ENCODE peak calls at places on chromosome 9, in ten cellular contexts. Q is IMR-90; J is SK-N-SH; A is epithelial cell of esophagus; G is GM13977; H is astrocyte of the spinal cord; B is CD8-positive, alpha-beta T cell; O is adrenal gland; W is transverse colon; Y is thoracic aorta. E is an unnamed sample.

GRCh38 chr9:93636172-93636661 is 59.8 kb downstream of the PHF2 start:
- DNase-seq in Q (no peak), J (no peak), A (no peak), G (no peak), H (no peak), B (no peak), O (no peak), W (no peak), Y (no peak), E (no peak)

GRCh38 chr9:129853614-129854013 is 18.4 kb downstream of the USP20 start:
- DNase-seq in Q (no peak), J (no peak), A (no peak), G (no peak), H (no peak), B (no peak), O (no peak), W (no peak), Y (no peak), E (no peak)

GRCh38 chr9:135772056-135773042 is 70.4 kb downstream of the KCNT1 start:
- DNase-seq in Q (no peak), J (no peak), A (no peak), G (no peak), H (no peak), B (no peak), O (no peak), W (no peak), Y (no peak), E (peak; percentile 18)

GRCh38 chr9:27528886-27529315 is 713 bp downstream of the MOB3B start:
- DNase-seq in Q (no peak), J (no peak), A (peak; percentile 86), G (peak; percentile 69), H (no peak), B (peak; percentile 29), O (peak; percentile 54), W (peak; percentile 68), Y (no peak), E (no peak)

GRCh38 chr9:84932915-84933527 is 263.5 kb downstream of the NTRK2 start:
- DNase-seq in Q (no peak), J (no peak), A (peak; percentile 51), G (no peak), H (peak; percentile 5), B (no peak), O (no peak), W (no peak), Y (no peak), E (no peak)

GRCh38 chr9:96135071-96135825 is 166.7 kb downstream of the HSD17B3 start:
- DNase-seq in Q (peak; percentile 60), J (no peak), A (no peak), G (no peak), H (peak; percentile 49), B (no peak), O (no peak), W (no peak), Y (no peak), E (peak; percentile 23)

GRCh38 chr9:131290039-131290766 is 680 bp downstream of the PLPP7 start:
- DNase-seq in Q (no peak), J (peak; percentile 80), A (no peak), G (no peak), H (no peak), B (no peak), O (peak; percentile 62), W (no peak), Y (no peak), E (no peak)

GRCh38 chr9:33737811-33738606 is 57.4 kb upstream of the PRSS3 start:
- DNase-seq in Q (peak; percentile 62), J (peak; percentile 59), A (peak; percentile 72), G (no peak), H (peak; percentile 55), B (no peak), O (peak; percentile 11), W (peak; percentile 59), Y (no peak), E (peak; percentile 62)

GRCh38 chr9:121975801-121976277 is 117.3 kb downstream of the TTLL11 start:
- DNase-seq in Q (peak; percentile 57), J (no peak), A (peak; percentile 80), G (no peak), H (peak; percentile 50), B (no peak), O (no peak), W (peak; percentile 49), Y (no peak), E (no peak)

GRCh38 chr9:971901-972511 is 4.4 kb upstream of the DMRT3 start:
- DNase-seq in Q (no peak), J (peak; percentile 43), A (peak; percentile 11), G (peak; percentile 31), H (no peak), B (no peak), O (no peak), W (peak; percentile 46), Y (no peak), E (no peak)

GRCh38 chr9:72931437-72931836 is 21.4 kb downstream of the ALDH1A1 start:
- DNase-seq in Q (no peak), J (no peak), A (no peak), G (no peak), H (no peak), B (no peak), O (no peak), W (no peak), Y (no peak), E (no peak)

GRCh38 chr9:32782476-32783167 is 718 bp upstream of the TMEM215 start:
- DNase-seq in Q (no peak), J (no peak), A (no peak), G (no peak), H (no peak), B (no peak), O (no peak), W (no peak), Y (no peak), E (no peak)

DNA sequence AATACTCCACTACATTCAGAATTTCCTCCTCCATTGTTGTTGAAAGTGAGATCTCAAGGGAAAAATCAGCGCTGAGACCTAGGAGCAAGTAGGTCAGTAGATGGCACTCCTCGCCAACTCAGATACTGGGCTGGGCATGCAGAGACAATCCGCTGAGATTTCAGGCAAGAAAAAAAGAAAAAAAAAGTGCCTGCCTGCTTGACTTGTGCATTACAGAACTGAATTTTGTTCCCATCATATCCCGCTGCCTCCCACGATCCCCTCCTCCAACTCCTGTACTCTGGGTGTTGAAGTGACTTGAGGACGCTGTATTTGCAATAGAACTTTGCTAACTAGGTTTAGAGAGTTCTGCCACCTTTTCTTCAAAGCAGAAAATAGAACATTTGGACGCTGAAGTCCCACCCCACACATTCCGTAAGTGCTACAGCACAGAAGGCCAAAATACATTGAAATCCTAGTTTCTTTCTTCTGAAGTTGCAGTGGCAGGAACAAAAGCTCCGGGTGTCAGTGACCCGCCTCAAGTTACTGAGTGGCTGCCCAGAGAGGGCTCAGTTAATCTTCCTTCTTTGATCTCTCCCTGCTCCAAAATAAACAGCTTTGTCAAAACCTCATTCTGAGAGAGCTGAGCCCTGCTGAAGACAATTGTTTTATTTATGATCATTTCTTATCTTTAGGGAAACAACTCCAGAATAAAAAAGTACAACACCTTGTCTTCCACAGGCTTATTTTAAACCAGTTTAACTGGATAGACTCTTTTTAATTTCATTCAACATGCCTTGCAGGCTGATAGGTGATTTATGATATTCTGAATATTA is 265.7 kb downstream of the MLLT3 start:
- DNase-seq in Q (peak; percentile 86), J (peak; percentile 68), A (peak; percentile 88), G (peak; percentile 48), H (peak; percentile 86), B (peak; percentile 64), O (peak; percentile 82), W (peak; percentile 74), Y (peak; percentile 7), E (peak; percentile 69)
- TF ChIP-seq CTCF in Q (peak; percentile 83), J (peak; percentile 91), A (peak; percentile 90), G (peak; percentile 79), H (peak; percentile 75), B (peak; percentile 59), O (peak; percentile 63), W (peak; percentile 71), Y (peak; percentile 50), E (peak; percentile 67)

DNA sequence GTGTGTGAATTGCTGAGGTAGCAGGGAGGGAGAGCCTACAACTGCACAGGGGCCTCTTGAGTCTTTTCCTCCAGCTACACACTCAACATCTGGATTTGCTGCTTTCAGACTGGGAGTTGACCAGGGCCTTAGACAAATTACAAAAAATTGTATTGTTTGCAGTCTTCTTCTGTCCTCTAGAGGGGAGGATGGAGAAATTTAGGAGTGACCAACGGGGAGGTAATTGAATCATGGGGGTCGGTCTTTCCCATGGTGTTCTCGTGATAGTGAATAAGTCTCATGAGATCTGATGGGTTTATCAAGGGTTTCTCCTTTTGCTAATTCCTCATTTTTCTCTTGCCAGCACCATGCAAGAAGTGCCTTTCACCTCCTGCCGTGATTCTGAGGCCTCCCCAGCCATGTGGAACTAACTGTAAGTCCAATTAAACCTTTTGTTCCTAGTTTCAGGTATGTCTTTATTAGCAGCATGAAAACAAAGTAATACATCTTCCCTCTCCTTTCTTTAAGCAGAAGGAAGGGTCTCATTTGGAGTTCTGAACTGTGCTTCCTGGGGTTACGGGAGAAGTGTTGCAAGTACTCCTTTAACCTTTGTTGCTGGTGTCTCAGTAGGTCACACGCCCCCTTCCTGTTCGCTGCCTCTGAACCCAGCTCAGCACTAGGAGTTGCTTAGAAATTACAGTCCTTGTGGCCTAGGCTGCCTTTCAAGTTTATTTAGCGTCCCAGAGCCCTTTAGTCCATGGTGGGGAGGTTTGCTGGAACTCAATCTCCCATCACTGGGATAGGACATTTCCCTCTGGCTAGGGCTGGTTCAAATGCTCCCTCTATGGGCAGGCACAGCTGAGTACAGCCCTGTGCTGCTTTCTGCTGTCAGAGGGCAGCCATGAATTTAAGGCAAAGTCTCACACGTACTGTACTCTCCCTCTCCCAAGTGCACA is 4.4 kb downstream of the IFNA8 start:
- DNase-seq in Q (no peak), J (no peak), A (no peak), G (no peak), H (no peak), B (no peak), O (no peak), W (no peak), Y (no peak), E (no peak)
- TF ChIP-seq CTCF in Q (peak; percentile 16), J (no peak), A (peak; percentile 21), G (peak; percentile 64), H (peak; percentile 5), B (no peak), O (no peak), W (peak; percentile 13), Y (no peak), E (peak; percentile 24)

GRCh38 chr9:112170235-112170634 is 4.9 kb downstream of the SUSD1 start:
- DNase-seq in Q (no peak), J (no peak), A (peak; percentile 88), G (no peak), H (no peak), B (no peak), O (no peak), W (peak; percentile 85), Y (no peak), E (no peak)
- TF ChIP-seq CTCF in Q (no peak), J (no peak), A (no peak), G (no peak), H (no peak), B (no peak), O (no peak), W (no peak), Y (no peak), E (no peak)

DNA sequence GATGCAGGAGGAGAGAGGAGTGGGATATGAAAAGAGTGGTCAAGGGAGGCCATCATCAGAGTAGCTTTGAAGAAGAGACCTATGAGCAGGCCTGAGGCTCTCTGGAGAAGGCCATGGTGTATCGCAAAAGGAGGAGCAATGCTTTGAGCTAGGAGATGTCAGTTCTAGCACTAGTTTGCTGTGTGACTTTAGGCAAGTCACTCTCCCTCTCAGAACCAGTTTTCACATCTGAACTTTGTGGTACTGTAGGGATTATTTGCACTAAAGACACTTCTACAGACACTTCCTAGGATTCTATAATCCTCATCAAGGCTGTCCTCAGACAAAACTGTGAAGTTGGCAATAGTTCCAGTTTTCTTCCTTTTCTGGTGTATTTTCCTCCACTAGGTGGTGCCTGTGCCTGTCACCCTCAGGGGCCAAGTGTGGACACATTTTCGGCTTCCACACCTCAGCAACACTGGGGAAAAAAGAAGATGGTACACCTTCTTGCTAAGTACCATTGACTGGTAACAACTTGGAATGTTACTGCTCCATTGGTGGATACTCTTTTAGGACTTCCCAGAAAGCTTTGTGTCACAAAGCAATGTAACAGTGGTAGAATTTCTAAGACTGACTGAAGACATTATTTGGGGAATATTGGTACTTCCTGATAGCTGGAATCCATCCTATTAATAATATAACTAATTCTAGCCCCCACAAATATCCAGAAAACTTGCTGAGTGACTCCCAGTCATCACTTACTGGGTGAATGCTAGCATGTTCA is 9.9 kb downstream of the PAPPA start:
- DNase-seq in Q (no peak), J (no peak), A (no peak), G (no peak), H (no peak), B (no peak), O (no peak), W (no peak), Y (no peak), E (peak; percentile 26)
- TF ChIP-seq CTCF in Q (peak; percentile 42), J (peak; percentile 55), A (peak; percentile 48), G (peak; percentile 42), H (peak; percentile 58), B (no peak), O (no peak), W (peak; percentile 23), Y (peak; percentile 18), E (peak; percentile 54)